ENCODE peak calls at places on chromosomes 4 and X, in ten cellular contexts. S is EL; H is upper lobe of right lung; B is MG63; N is brain microvascular endothelial cell; Y is effector CD4-positive, alpha-beta T cell; R is right cardiac atrium; X is cardiac muscle cell; O is activated CD8-positive, alpha-beta memory T cell treated with anti-CD3 and anti-CD28 coated beads for 4 hours; M is AG09309. C is an unnamed sample.

GRCh38 chr4:153114771-153115321 is 89.4 kb upstream of the TRIM2 start:
- DNase-seq in S (peak), H (no peak), B (peak), N (peak), Y (peak), R (no peak), X (peak), O (peak), M (peak), C (no peak)

GRCh38 chr4:165834116-165834515 is 38.9 kb upstream of the TLL1 start:
- DNase-seq in S (no peak), H (no peak), B (no peak), N (no peak), Y (no peak), R (no peak), X (no peak), O (no peak), M (no peak), C (no peak)

GRCh38 chr4:22500831-22501714 is 14.8 kb downstream of the ADGRA3 start:
- DNase-seq in S (peak), H (no peak), B (no peak), N (peak), Y (no peak), R (no peak), X (no peak), O (no peak), M (no peak), C (no peak)

GRCh38 chr4:95122001-95122400 is 364.2 kb downstream of the BMPR1B start:
- DNase-seq in S (no peak), H (no peak), B (no peak), N (no peak), Y (no peak), R (no peak), X (no peak), O (no peak), M (no peak), C (no peak)

GRCh38 chrX:100695302-100695701 is 36.6 kb downstream of the SYTL4 start:
- DNase-seq in S (no peak), H (no peak), B (no peak), N (no peak), Y (no peak), R (no peak), X (no peak), O (no peak), M (no peak), C (no peak)

GRCh38 chr4:25913056-25913850 is 767 bp upstream of the SMIM20 start:
- DNase-seq in S (no peak), H (peak), B (no peak), N (peak), Y (peak), R (peak), X (no peak), O (no peak), M (no peak), C (peak)

GRCh38 chr4:140071806-140072205 is 82.2 kb downstream of the MAML3 start:
- DNase-seq in S (peak), H (no peak), B (no peak), N (peak), Y (peak), R (peak), X (peak), O (peak), M (peak), C (peak)

GRCh38 chr4:158811216-158811540 is 42.4 kb downstream of the FNIP2 start:
- DNase-seq in S (no peak), H (no peak), B (no peak), N (no peak), Y (no peak), R (no peak), X (no peak), O (no peak), M (no peak), C (no peak)

GRCh38 chr4:186714006-186714675 is 9.5 kb downstream of the FAT1 start:
- DNase-seq in S (no peak), H (no peak), B (no peak), N (no peak), Y (no peak), R (no peak), X (no peak), O (no peak), M (no peak), C (no peak)

C was measured in left ventricle myocardium superior.